ENCODE peak calls at places on chromosomes 6 and 20, in four cellular contexts. B, E, P and L are unnamed samples.

GRCh38 chr6:20274115-20274514 is 61.8 kb upstream of the MBOAT1 start:
- DNase-seq in B (no peak), E (no peak), P (no peak), L (no peak)

GRCh38 chr6:147087641-147088040 is 116.6 kb upstream of the STXBP5 start:
- DNase-seq in B (no peak), E (no peak), P (no peak), L (no peak)

GRCh38 chr20:31446084-31446819 is 5.8 kb downstream of the DEFB123 start:
- DNase-seq in B (no peak), E (no peak), P (no peak), L (no peak)

GRCh38 chr6:24396764-24397163 is 6.0 kb upstream of the MRS2 start:
- DNase-seq in B (no peak), E (no peak), P (no peak), L (no peak)

GRCh38 chr6:36244641-36245280 is 25.1 kb upstream of the PNPLA1 start:
- DNase-seq in B (no peak), E (peak; percentile 36), P (no peak), L (peak; percentile 7)

GRCh38 chr6:107561325-107561724 is 71.4 kb downstream of the SOBP start:
- DNase-seq in B (no peak), E (no peak), P (no peak), L (no peak)

GRCh38 chr6:30743099-30744053 is 889 bp upstream of the FLOT1 start:
- DNase-seq in B (peak; percentile 58), E (peak; percentile 33), P (peak; percentile 50), L (no peak)

GRCh38 chr6:161029195-161029809 is 37.7 kb downstream of the MAP3K4 start:
- DNase-seq in B (peak; percentile 94), E (peak; percentile 91), P (peak; percentile 30), L (peak; percentile 91)

GRCh38 chr6:31820051-31820389 is 4.7 kb downstream of the HSPA1A start:
- DNase-seq in B (no peak), E (no peak), P (no peak), L (no peak)

GRCh38 chr20:46229478-46229877 is 78.8 kb downstream of the CDH22 start:
- DNase-seq in B (peak; percentile 12), E (no peak), P (no peak), L (no peak)

DNA sequence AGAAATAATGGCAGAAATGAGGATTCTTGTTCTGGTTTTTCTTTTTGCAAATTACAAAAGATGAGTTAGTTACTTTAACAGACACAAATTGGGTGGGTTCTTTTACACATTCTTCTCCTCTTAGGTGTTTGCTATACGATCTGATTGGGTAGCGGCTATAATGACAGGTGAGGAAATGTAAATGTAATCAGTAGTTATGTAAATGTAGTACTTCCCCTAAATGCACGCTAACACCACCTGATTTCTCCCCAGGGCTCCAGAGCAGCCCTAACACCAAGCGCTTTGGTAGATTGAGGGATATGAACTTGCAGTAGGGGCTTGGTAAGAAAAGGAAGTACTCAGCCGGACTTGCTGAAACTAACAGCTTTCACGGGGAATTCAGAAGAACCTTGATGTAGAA is 499.4 kb upstream of the NOX3 start:
- DNase-seq in B (no peak), E (no peak), P (no peak), L (no peak)
- H3K4me2 ChIP-seq in B (no peak overlapping the region), E (no peak overlapping the region), P (no peak overlapping the region), L (no peak overlapping the region)

GRCh38 chr20:4573564-4574355 is 147.9 kb upstream of the PRND start:
- DNase-seq in B (peak; percentile 92), E (peak; percentile 96), P (no peak), L (peak; percentile 99)
- H3K9ac ChIP-seq in B (peak overlapping the region; percentile 67), E (peak overlapping the region; percentile 73), P (peak overlapping the region; percentile 50), L (peak overlapping the region; percentile 25)

DNA sequence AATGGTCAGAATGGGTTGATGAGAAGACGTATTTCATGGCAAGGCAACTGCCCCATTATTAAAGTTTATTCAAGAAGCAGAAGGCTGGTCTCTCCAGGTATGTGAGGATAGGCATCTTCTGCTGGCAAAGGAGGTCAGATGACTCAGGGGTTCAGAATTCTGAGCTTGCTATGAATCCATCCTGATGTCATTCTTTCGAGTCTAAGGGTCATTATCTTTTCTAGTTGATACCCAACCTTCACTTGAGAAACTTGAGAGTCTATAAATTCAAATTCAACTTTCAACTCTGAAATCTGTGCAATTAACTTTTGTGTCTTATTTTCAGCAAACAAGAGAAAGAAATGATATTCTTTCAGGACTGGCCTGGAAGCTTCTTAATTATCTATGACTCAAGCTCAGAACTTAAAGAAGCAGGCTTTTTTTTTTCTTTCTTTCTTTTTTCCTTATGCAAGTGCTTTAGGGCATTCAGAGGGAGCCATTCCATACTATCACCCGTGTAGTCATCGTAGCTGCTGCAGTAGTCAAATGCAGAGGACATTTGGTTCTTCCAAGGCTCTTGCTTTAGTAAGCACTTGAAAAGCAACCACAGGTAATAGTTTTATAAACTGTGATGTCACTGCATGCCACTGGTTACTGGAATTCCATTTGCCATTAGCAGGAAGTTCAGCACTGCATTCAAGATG is 93.1 kb downstream of the ADTRP start:
- DNase-seq in B (peak; percentile 73), E (peak; percentile 64), P (peak; percentile 89), L (no peak)
- H3K4me2 ChIP-seq in B (peak overlapping the region; percentile 17), E (no peak overlapping the region), P (peak overlapping the region; percentile 66), L (no peak overlapping the region)

GRCh38 chr6:2653369-2654032 is 97.2 kb downstream of the MYLK4 start:
- DNase-seq in B (no peak), E (no peak), P (no peak), L (no peak)

GRCh38 chr6:2658788-2659187 is 91.9 kb downstream of the MYLK4 start:
- DNase-seq in B (peak; percentile 10), E (no peak), P (peak; percentile 100), L (no peak)

GRCh38 chr6:2655844-2656433 is 94.8 kb downstream of the MYLK4 start:
- DNase-seq in B (no peak), E (no peak), P (no peak), L (no peak)

GRCh38 chr6:2659882-2660281 is 90.8 kb downstream of the MYLK4 start:
- DNase-seq in B (peak; percentile 7), E (peak; percentile 33), P (peak; percentile 86), L (peak; percentile 27)

DNA sequence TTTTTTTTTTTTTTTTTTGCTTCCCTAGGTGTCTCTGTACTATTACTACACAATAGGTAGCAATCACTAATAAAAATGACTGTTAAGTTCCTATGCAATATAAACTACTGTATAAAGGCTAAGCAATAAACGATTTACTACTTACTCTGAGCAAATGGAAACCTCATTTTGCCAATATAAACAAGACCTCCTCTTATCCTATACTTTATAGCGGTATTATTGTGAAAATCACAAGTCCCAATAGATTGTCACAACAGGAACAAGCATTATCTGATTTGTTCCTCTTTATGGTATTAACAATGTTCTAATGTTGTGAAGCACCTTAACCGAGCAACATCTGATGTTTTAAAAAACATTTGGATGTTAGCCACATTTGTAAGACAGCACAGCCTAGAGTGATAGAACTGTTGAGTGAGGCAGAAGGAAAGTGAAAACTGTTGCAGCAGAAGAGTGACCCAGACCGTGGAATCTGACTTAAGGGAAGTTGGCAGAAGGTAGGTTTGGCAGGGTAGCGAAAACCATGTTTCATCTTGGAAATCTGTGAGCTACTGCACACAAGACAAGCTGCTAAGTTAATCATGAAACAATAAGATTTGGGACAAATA is 94.2 kb downstream of the MYLK4 start:
- DNase-seq in B (no peak), E (no peak), P (no peak), L (no peak)
- H3K9ac ChIP-seq in B (no peak overlapping the region), E (no peak overlapping the region), P (no peak overlapping the region), L (no peak overlapping the region)

DNA sequence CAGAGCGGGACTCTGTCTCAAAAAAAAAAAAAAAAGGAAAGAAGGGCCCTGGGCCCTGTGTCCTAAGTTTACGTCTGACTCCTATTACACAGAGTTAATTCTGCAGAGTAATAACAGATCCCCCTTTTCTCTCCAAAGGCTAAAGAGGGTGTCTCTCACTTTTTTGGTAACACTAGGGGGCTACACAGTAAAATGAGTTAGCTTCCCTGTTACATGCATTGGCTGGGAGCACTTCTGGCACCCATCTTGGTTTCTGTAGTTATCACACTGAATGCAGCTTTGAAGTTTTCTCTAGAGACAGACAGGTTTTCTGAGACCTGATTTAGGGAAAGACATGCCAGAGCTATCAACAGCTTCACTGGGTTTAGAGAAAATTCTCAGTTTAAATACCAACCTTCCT is 29.2 kb downstream of the RNF8 start:
- DNase-seq in B (no peak), E (no peak), P (no peak), L (no peak)
- H3K4me2 ChIP-seq in B (no peak overlapping the region), E (no peak overlapping the region), P (no peak overlapping the region), L (no peak overlapping the region)

DNA sequence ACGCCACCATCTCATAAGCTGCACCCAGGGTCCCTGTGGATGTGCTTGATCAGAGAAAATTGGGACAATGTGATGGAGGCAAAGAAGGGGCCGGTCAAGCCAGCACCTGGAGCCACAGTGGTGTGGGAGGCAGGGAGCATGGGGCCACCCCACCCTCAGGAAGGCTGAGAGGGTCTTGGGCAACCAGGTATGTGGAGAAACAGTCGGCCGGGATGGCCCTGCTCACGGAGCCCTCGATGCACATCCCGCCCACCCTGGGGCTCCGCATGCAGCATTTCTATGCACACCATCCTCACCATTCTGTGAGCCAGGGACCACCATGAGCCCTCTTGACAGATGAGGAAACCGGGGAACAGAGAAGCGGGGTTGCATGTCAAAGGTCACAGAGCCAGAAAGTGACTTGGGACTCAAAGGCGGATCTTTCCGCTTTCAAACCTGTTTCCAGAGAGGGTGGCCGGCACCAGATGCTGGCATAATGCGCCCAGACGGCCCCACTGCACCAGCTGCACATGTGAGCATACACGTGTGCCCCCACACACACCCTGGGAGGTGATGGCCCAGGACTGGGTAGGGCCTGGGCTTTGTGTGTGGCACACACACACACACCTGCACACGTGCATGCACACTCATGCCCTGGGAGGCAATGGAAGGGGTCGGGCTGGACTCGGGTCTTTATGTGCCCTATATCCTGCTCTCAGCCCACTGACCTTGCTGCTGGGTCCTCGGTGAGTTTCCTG is 398.5 kb downstream of the TAF4 start:
- DNase-seq in B (no peak), E (no peak), P (no peak), L (no peak)
- H3K9ac ChIP-seq in B (no peak overlapping the region), E (no peak overlapping the region), P (no peak overlapping the region), L (no peak overlapping the region)

GRCh38 chr6:136424450-136424849 is 125.8 kb downstream of the MAP7 start:
- DNase-seq in B (no peak), E (no peak), P (no peak), L (no peak)

GRCh38 chr6:136425793-136426192 is 124.4 kb downstream of the MAP7 start:
- DNase-seq in B (no peak), E (no peak), P (no peak), L (no peak)

GRCh38 chr6:136427378-136427717 is 122.9 kb downstream of the MAP7 start:
- DNase-seq in B (no peak), E (no peak), P (no peak), L (no peak)

GRCh38 chr6:136424901-136425300 is 125.3 kb downstream of the MAP7 start:
- DNase-seq in B (no peak), E (no peak), P (no peak), L (no peak)

GRCh38 chr6:136426627-136427377 is 123.4 kb downstream of the MAP7 start:
- DNase-seq in B (no peak), E (no peak), P (no peak), L (no peak)
- H3K4me2 ChIP-seq in B (no peak overlapping the region), E (no peak overlapping the region), P (no peak overlapping the region), L (no peak overlapping the region)

DNA sequence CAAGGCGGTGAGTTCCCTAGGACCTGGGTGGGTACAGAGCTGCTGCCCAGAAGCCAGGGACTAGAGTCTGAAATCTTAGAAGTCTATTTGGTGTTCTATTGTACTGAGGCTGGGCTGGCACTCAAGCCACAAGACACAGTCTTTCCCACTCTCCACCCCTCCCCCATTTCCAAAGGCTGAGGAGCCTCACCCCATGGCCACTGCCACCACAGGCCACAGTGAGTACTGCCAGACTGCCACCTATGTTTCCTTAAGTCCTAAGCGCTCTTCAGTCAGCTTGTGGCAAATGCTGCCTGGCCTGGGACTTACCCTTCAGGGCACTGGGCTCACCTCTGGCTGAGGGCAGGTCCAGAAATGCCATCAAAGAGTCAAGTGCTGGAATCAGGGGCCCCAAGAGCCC is 469.3 kb downstream of the HAO1 start:
- DNase-seq in B (no peak), E (no peak), P (no peak), L (no peak)
- H3K9ac ChIP-seq in B (no peak overlapping the region), E (no peak overlapping the region), P (no peak overlapping the region), L (no peak overlapping the region)